ENCODE peak calls at places on chromosome 7, in nine cellular contexts. M is neural crest cell, O is GM13976, C is AG04450, G is coronary artery, A is GM12878, L is osteocyte, P is sigmoid colon, Y is tibial artery. S is an unnamed sample.

GRCh38 chr7:36016648-36017047 is 136.4 kb upstream of the EEPD1 start:
- DNase-seq in M (no peak), G (no peak), C (no peak), P (no peak), A (no peak), O (no peak), Y (no peak), L (peak), S (no peak)

GRCh38 chr7:101916876-101917275 is 99.5 kb downstream of the CUX1 start:
- DNase-seq in M (no peak), P (no peak), L (no peak), G (no peak), O (no peak), Y (no peak), C (no peak), A (no peak), S (no peak)

GRCh38 chr7:39882148-39882784 is 67.8 kb upstream of the CDK13 start:
- DNase-seq in A (no peak), O (no peak), L (no peak), P (no peak), M (no peak), C (no peak), G (no peak), Y (no peak), S (no peak)

GRCh38 chr7:139687980-139688632 is 89.7 kb downstream of the HIPK2 start:
- DNase-seq in O (no peak), L (no peak), C (no peak), P (no peak), G (no peak), A (no peak), M (no peak), Y (no peak), S (no peak)

GRCh38 chr7:139753693-139754111 is 24.1 kb downstream of the HIPK2 start:
- DNase-seq in Y (no peak), P (no peak), M (no peak), A (no peak), O (no peak), G (peak), L (no peak), C (no peak), S (no peak)

GRCh38 chr7:115678049-115678982 is 352.2 kb downstream of the TFEC start:
- DNase-seq in G (no peak), A (no peak), P (no peak), Y (no peak), C (peak), M (no peak), O (no peak), L (no peak), S (no peak)

GRCh38 chr7:2309889-2310331 is 4.3 kb downstream of the SNX8 start:
- DNase-seq in G (no peak), O (no peak), C (peak), M (no peak), P (no peak), L (peak), A (no peak), Y (no peak), S (no peak)

GRCh38 chr7:48140001-48140681 is 31.1 kb upstream of the ABCA13 start:
- DNase-seq in M (no peak), L (no peak), C (no peak), A (no peak), G (no peak), O (no peak), Y (no peak), P (no peak), S (no peak)

GRCh38 chr7:135158874-135159273 is 11.0 kb downstream of the TMEM140 start:
- DNase-seq in L (no peak), A (no peak), C (no peak), M (no peak), P (no peak), G (no peak), O (no peak), Y (no peak), S (no peak)

GRCh38 chr7:74267756-74268565 is 13.8 kb upstream of the RFC2 start:
- DNase-seq in C (no peak), Y (no peak), A (no peak), G (no peak), L (no peak), M (no peak), P (no peak), O (no peak), S (no peak)

GRCh38 chr7:143434660-143435059 is 8.6 kb upstream of the TAS2R60 start:
- DNase-seq in G (no peak), Y (peak), O (no peak), L (no peak), C (no peak), P (no peak), M (no peak), A (no peak), S (no peak)

GRCh38 chr7:47757946-47758371 is 176.0 kb upstream of the TNS3 start:
- DNase-seq in Y (peak), A (no peak), L (peak), C (peak), G (peak), O (no peak), P (no peak), M (no peak), S (peak)

GRCh38 chr7:116443101-116443523 is 56.4 kb upstream of the CAV2 start:
- DNase-seq in M (no peak), C (peak), A (no peak), Y (no peak), P (no peak), G (no peak), O (no peak), L (no peak), S (no peak)

GRCh38 chr7:104723001-104723400 is 291.0 kb upstream of the KMT2E start:
- DNase-seq in P (no peak), Y (no peak), G (no peak), L (no peak), C (no peak), M (no peak), A (no peak), O (no peak), S (no peak)
- TF ChIP-seq CTCF in P (no peak), Y (no peak), G (no peak), L (no peak), C (no peak), M (no peak), A (no peak), O (no peak), S (no peak)

GRCh38 chr7:27367179-27367929 is 124.8 kb downstream of the EVX1 start:
- DNase-seq in C (no peak), M (no peak), P (no peak), Y (no peak), L (no peak), A (no peak), G (no peak), O (no peak), S (no peak)
- TF ChIP-seq CTCF in C (no peak), M (no peak), P (no peak), Y (no peak), L (no peak), A (no peak), G (no peak), O (no peak), S (no peak)

GRCh38 chr7:70720191-70720873 is 411.6 kb upstream of the GALNT17 start:
- DNase-seq in O (no peak), G (no peak), C (no peak), P (no peak), M (no peak), Y (no peak), A (no peak), L (no peak), S (no peak)
- TF ChIP-seq CTCF in O (no peak), G (no peak), C (no peak), P (no peak), M (no peak), Y (no peak), A (peak), L (no peak), S (no peak)

GRCh38 chr7:118590107-118590506 is 365.6 kb downstream of the ANKRD7 start:
- DNase-seq in Y (no peak), G (no peak), O (no peak), M (no peak), P (no peak), A (no peak), L (no peak), C (no peak), S (no peak)
- TF ChIP-seq CTCF in Y (no peak), G (no peak), O (peak), M (peak), P (no peak), A (peak), L (peak), C (peak), S (no peak)

GRCh38 chr7:142300689-142301088 is 42.8 kb upstream of the PRSS58 start:
- DNase-seq in C (no peak), O (no peak), A (no peak), P (no peak), Y (no peak), L (no peak), G (no peak), M (no peak), S (no peak)
- TF ChIP-seq CTCF in C (no peak), O (no peak), A (peak), P (no peak), Y (no peak), L (peak), G (no peak), M (peak), S (no peak)

DNA sequence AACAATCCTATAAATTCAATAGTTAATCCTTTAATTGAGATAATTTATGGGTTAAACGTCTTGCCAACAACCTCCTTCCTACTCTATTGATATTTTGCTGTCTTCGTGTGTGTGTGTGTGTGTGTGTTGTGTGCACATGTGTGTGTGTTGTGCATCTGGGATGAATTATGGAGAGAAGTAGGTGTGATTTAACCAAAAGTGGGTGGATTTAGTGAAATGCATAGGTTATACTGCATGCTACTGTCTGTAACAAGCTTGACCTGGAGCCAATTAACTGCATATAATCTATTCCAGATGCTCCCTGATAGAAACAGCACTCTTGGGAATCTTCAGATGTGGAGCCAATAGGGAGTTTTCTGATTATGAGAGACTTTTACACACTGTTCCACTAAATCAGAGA is 61.2 kb downstream of the SEMA3D start:
- DNase-seq in L (no peak), M (no peak), O (no peak), A (no peak), C (no peak), P (no peak), G (no peak), Y (no peak), S (no peak)
- TF ChIP-seq CTCF in L (no peak), M (no peak), O (no peak), A (no peak), C (no peak), P (no peak), G (no peak), Y (no peak), S (no peak)

DNA sequence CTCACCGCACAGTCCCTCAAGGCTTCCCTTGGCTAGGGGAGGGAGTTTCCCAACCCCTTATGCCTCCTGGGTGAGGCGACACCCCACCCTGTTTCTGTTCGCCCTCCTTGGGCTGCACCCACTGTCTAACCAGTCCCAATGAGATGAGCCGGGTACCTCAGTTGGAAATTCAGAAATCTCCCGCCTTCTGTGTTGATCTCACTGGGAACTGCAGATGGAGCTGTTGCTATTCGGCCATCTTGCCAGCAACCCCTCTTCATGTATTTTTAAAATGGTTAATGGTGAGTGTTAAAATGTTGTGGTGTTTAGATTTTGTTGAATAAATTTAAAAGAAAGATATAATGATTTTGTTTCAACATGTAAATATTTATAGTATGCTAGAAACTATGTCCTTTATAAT is 22.0 kb downstream of the UMAD1 start:
- DNase-seq in O (no peak), L (no peak), G (no peak), Y (no peak), A (no peak), P (no peak), C (no peak), M (no peak), S (no peak)
- TF ChIP-seq CTCF in O (no peak), L (peak), G (no peak), Y (no peak), A (peak), P (no peak), C (peak), M (peak), S (no peak)

S was measured in omental fat pad.